ENCODE peak calls at places on chromosomes 2 and 18, in nine cellular contexts. T is A673; A is WTC11; P is naive thymus-derived CD8-positive, alpha-beta T cell; Z is upper lobe of left lung; F is CD4-positive, alpha-beta T cell; L is OCI-M1; E is H7; X is ELR. J is an unnamed sample.

GRCh38 chr2:113138428-113139322 is 11.3 kb downstream of the IL1RN start:
- DNase-seq in T (peak; percentile 74), A (no peak), P (peak; percentile 69), Z (peak; percentile 38), F (peak; percentile 43), L (peak; percentile 86), E (peak; percentile 63), X (peak; percentile 79), J (no peak)

GRCh38 chr2:121254748-121255147 is 30.3 kb downstream of the TFCP2L1 start:
- DNase-seq in T (no peak), A (no peak), P (no peak), Z (peak; percentile 90), F (no peak), L (no peak), E (no peak), X (no peak), J (no peak)

GRCh38 chr18:41875094-41875780 is 79.8 kb upstream of the PIK3C3 start:
- DNase-seq in T (peak; percentile 21), A (no peak), P (no peak), Z (no peak), F (no peak), L (no peak), E (no peak), X (peak; percentile 86), J (no peak)

GRCh38 chr2:74922592-74923227 is 35.7 kb upstream of the POLE4 start:
- DNase-seq in T (peak; percentile 33), A (no peak), P (no peak), Z (no peak), F (no peak), L (peak; percentile 32), E (no peak), X (no peak), J (no peak)

GRCh38 chr2:204743368-204743960 is 198.2 kb downstream of the PARD3B start:
- DNase-seq in T (no peak), A (no peak), P (no peak), Z (no peak), F (no peak), L (peak; percentile 47), E (no peak), X (no peak), J (no peak)

GRCh38 chr2:186059096-186059495 is 320.5 kb downstream of the FSIP2 start:
- DNase-seq in T (no peak), A (no peak), P (no peak), Z (no peak), F (no peak), L (no peak), E (no peak), X (no peak), J (no peak)

GRCh38 chr2:15967415-15968279 is 27.3 kb downstream of the MYCN start:
- DNase-seq in T (no peak), A (no peak), P (no peak), Z (no peak), F (no peak), L (no peak), E (no peak), X (no peak), J (no peak)

GRCh38 chr2:29218550-29219125 is 103.4 kb downstream of the CLIP4 start:
- DNase-seq in T (no peak), A (no peak), P (no peak), Z (peak; percentile 8), F (no peak), L (no peak), E (peak; percentile 11), X (no peak), J (no peak)

GRCh38 chr2:33216508-33217182 is 259.8 kb upstream of the RASGRP3 start:
- DNase-seq in T (no peak), A (no peak), P (no peak), Z (no peak), F (no peak), L (no peak), E (no peak), X (peak; percentile 27), J (no peak)

GRCh38 chr2:58908501-58909154 is 667.5 kb upstream of the FANCL start:
- DNase-seq in T (no peak), A (no peak), P (no peak), Z (no peak), F (no peak), L (no peak), E (no peak), X (no peak), J (no peak)

GRCh38 chr2:240164586-240164985 is 24.1 kb upstream of the OTOS start:
- DNase-seq in T (no peak), A (no peak), P (no peak), Z (no peak), F (no peak), L (no peak), E (no peak), X (no peak), J (no peak)

GRCh38 chr2:203852760-203853159 is 14.8 kb upstream of the CTLA4 start:
- DNase-seq in T (no peak), A (no peak), P (no peak), Z (no peak), F (no peak), L (no peak), E (no peak), X (no peak), J (no peak)

GRCh38 chr2:22999951-23000350 is 385.0 kb upstream of the KLHL29 start:
- DNase-seq in T (no peak), A (no peak), P (no peak), Z (no peak), F (no peak), L (no peak), E (no peak), X (peak; percentile 1), J (no peak)

GRCh38 chr2:234679766-234680687 is 183.1 kb upstream of the ARL4C start:
- DNase-seq in T (no peak), A (no peak), P (no peak), Z (peak; percentile 30), F (no peak), L (no peak), E (no peak), X (peak; percentile 98), J (no peak)

GRCh38 chr2:227456772-227457171 is 15.2 kb upstream of the AGFG1 start:
- DNase-seq in T (no peak), A (no peak), P (no peak), Z (no peak), F (no peak), L (no peak), E (no peak), X (no peak), J (no peak)

GRCh38 chr18:48694295-48694694 is 155.5 kb downstream of the CTIF start:
- DNase-seq in T (no peak), A (no peak), P (no peak), Z (no peak), F (no peak), L (no peak), E (no peak), X (no peak), J (no peak)

GRCh38 chr2:223041527-223042109 is 10.4 kb upstream of the KCNE4 start:
- DNase-seq in T (peak; percentile 98), A (peak; percentile 20), P (no peak), Z (peak; percentile 76), F (no peak), L (peak; percentile 81), E (no peak), X (peak; percentile 98), J (no peak)

GRCh38 chr2:200728630-200729029 is 83.1 kb upstream of the BZW1 start:
- DNase-seq in T (peak; percentile 43), A (no peak), P (no peak), Z (no peak), F (no peak), L (peak; percentile 42), E (no peak), X (no peak), J (no peak)

GRCh38 chr2:223549215-223549614 is 52.9 kb downstream of the SCG2 start:
- DNase-seq in T (peak; percentile 96), A (no peak), P (no peak), Z (no peak), F (no peak), L (no peak), E (no peak), X (peak; percentile 100), J (no peak)

GRCh38 chr2:38194751-38195150 is 118.8 kb upstream of the CYP1B1 start:
- DNase-seq in T (no peak), A (no peak), P (no peak), Z (no peak), F (no peak), L (no peak), E (no peak), X (peak; percentile 54), J (no peak)

GRCh38 chr2:239696559-239697207 is 295.9 kb upstream of the HDAC4 start:
- DNase-seq in T (no peak), A (no peak), P (no peak), Z (no peak), F (no peak), L (no peak), E (no peak), X (no peak), J (no peak)

GRCh38 chr2:237667891-237668290 is 40.5 kb downstream of the LRRFIP1 start:
- DNase-seq in T (no peak), A (no peak), P (no peak), Z (no peak), F (no peak), L (no peak), E (no peak), X (no peak), J (no peak)

GRCh38 chr2:218277921-218278320 is 7.6 kb downstream of the PNKD start:
- DNase-seq in T (no peak), A (no peak), P (no peak), Z (no peak), F (no peak), L (no peak), E (no peak), X (no peak), J (no peak)

GRCh38 chr2:162297925-162298552 is 20.4 kb downstream of the IFIH1 start:
- DNase-seq in T (peak; percentile 77), A (peak; percentile 33), P (peak; percentile 50), Z (peak; percentile 43), F (peak; percentile 39), L (peak; percentile 88), E (no peak), X (peak; percentile 86), J (no peak)

J was measured in GM18507.